ENCODE peak calls at places on chromosomes 1 and 21, in six cellular contexts. One of them, this sample, is unnamed.

GRCh38 chr21:35632711-35633110 is 427.6 kb downstream of the SETD4 start:
- DNase-seq in EH: no peak
- DNase-seq in activated gamma-delta T cell treated with Interleukin-2 at 50 U/mL for 16 hours: no peak
- DNase-seq in stimulated activated CD8-positive, alpha-beta memory T cell treated with anti-CD3 and anti-CD28 coated beads, Interleukin-15, amount 100 ng/mL, for 24 hours: no peak
- DNase-seq in HTR-8/SVneo: no peak
- DNase-seq in T-helper 9 cell: no peak
- DNase-seq in this sample: no peak

GRCh38 chr1:203517426-203517974 is 23.5 kb downstream of the OPTC start:
- DNase-seq in EH: peak
- DNase-seq in activated gamma-delta T cell treated with Interleukin-2 at 50 U/mL for 16 hours: no peak
- DNase-seq in stimulated activated CD8-positive, alpha-beta memory T cell treated with anti-CD3 and anti-CD28 coated beads, Interleukin-15, amount 100 ng/mL, for 24 hours: no peak
- DNase-seq in HTR-8/SVneo: no peak
- DNase-seq in T-helper 9 cell: no peak
- DNase-seq in this sample: no peak

GRCh38 chr1:228066891-228067654 is 15.4 kb upstream of the ARF1 start:
- DNase-seq in EH: no peak
- DNase-seq in activated gamma-delta T cell treated with Interleukin-2 at 50 U/mL for 16 hours: no peak
- DNase-seq in stimulated activated CD8-positive, alpha-beta memory T cell treated with anti-CD3 and anti-CD28 coated beads, Interleukin-15, amount 100 ng/mL, for 24 hours: no peak
- DNase-seq in HTR-8/SVneo: no peak
- DNase-seq in T-helper 9 cell: no peak
- DNase-seq in this sample: no peak

GRCh38 chr1:228342627-228343210 is 63.9 kb downstream of the TRIM11 start:
- DNase-seq in EH: no peak
- DNase-seq in activated gamma-delta T cell treated with Interleukin-2 at 50 U/mL for 16 hours: no peak
- DNase-seq in stimulated activated CD8-positive, alpha-beta memory T cell treated with anti-CD3 and anti-CD28 coated beads, Interleukin-15, amount 100 ng/mL, for 24 hours: no peak
- DNase-seq in HTR-8/SVneo: no peak
- DNase-seq in T-helper 9 cell: no peak
- DNase-seq in this sample: no peak

GRCh38 chr1:40748841-40749718 is 34.5 kb upstream of the KCNQ4 start:
- DNase-seq in EH: no peak
- DNase-seq in activated gamma-delta T cell treated with Interleukin-2 at 50 U/mL for 16 hours: no peak
- DNase-seq in stimulated activated CD8-positive, alpha-beta memory T cell treated with anti-CD3 and anti-CD28 coated beads, Interleukin-15, amount 100 ng/mL, for 24 hours: no peak
- DNase-seq in HTR-8/SVneo: no peak
- DNase-seq in T-helper 9 cell: no peak
- DNase-seq in this sample: peak

GRCh38 chr1:212754715-212755114 is 36.9 kb downstream of the NSL1 start:
- DNase-seq in EH: no peak
- DNase-seq in activated gamma-delta T cell treated with Interleukin-2 at 50 U/mL for 16 hours: no peak
- DNase-seq in stimulated activated CD8-positive, alpha-beta memory T cell treated with anti-CD3 and anti-CD28 coated beads, Interleukin-15, amount 100 ng/mL, for 24 hours: no peak
- DNase-seq in HTR-8/SVneo: no peak
- DNase-seq in T-helper 9 cell: no peak
- DNase-seq in this sample: no peak

GRCh38 chr1:150807674-150808073 is 386 bp downstream of the CTSK start:
- DNase-seq in EH: peak
- DNase-seq in activated gamma-delta T cell treated with Interleukin-2 at 50 U/mL for 16 hours: no peak
- DNase-seq in stimulated activated CD8-positive, alpha-beta memory T cell treated with anti-CD3 and anti-CD28 coated beads, Interleukin-15, amount 100 ng/mL, for 24 hours: no peak
- DNase-seq in HTR-8/SVneo: no peak
- DNase-seq in T-helper 9 cell: no peak
- DNase-seq in this sample: no peak

GRCh38 chr1:190399233-190399632 is 78.4 kb downstream of the BRINP3 start:
- DNase-seq in EH: no peak
- DNase-seq in activated gamma-delta T cell treated with Interleukin-2 at 50 U/mL for 16 hours: no peak
- DNase-seq in stimulated activated CD8-positive, alpha-beta memory T cell treated with anti-CD3 and anti-CD28 coated beads, Interleukin-15, amount 100 ng/mL, for 24 hours: no peak
- DNase-seq in HTR-8/SVneo: no peak
- DNase-seq in T-helper 9 cell: no peak
- DNase-seq in this sample: no peak

GRCh38 chr1:211738709-211739301 is 63.4 kb upstream of the NEK2 start:
- DNase-seq in EH: no peak
- DNase-seq in activated gamma-delta T cell treated with Interleukin-2 at 50 U/mL for 16 hours: peak
- DNase-seq in stimulated activated CD8-positive, alpha-beta memory T cell treated with anti-CD3 and anti-CD28 coated beads, Interleukin-15, amount 100 ng/mL, for 24 hours: no peak
- DNase-seq in HTR-8/SVneo: peak
- DNase-seq in T-helper 9 cell: no peak
- DNase-seq in this sample: no peak

GRCh38 chr1:175152006-175152652 is 40.4 kb downstream of the KIAA0040 start:
- DNase-seq in EH: peak
- DNase-seq in activated gamma-delta T cell treated with Interleukin-2 at 50 U/mL for 16 hours: peak
- DNase-seq in stimulated activated CD8-positive, alpha-beta memory T cell treated with anti-CD3 and anti-CD28 coated beads, Interleukin-15, amount 100 ng/mL, for 24 hours: peak
- DNase-seq in HTR-8/SVneo: peak
- DNase-seq in T-helper 9 cell: peak
- DNase-seq in this sample: no peak

GRCh38 chr1:27544818-27545612 is 55.0 kb upstream of the WASF2 start:
- DNase-seq in EH: peak
- DNase-seq in activated gamma-delta T cell treated with Interleukin-2 at 50 U/mL for 16 hours: no peak
- DNase-seq in stimulated activated CD8-positive, alpha-beta memory T cell treated with anti-CD3 and anti-CD28 coated beads, Interleukin-15, amount 100 ng/mL, for 24 hours: no peak
- DNase-seq in HTR-8/SVneo: no peak
- DNase-seq in T-helper 9 cell: no peak
- DNase-seq in this sample: no peak

GRCh38 chr1:230029244-230029643 is 37.8 kb upstream of the GALNT2 start:
- DNase-seq in EH: no peak
- DNase-seq in activated gamma-delta T cell treated with Interleukin-2 at 50 U/mL for 16 hours: no peak
- DNase-seq in stimulated activated CD8-positive, alpha-beta memory T cell treated with anti-CD3 and anti-CD28 coated beads, Interleukin-15, amount 100 ng/mL, for 24 hours: no peak
- DNase-seq in HTR-8/SVneo: no peak
- DNase-seq in T-helper 9 cell: no peak
- DNase-seq in this sample: no peak